ENCODE peak calls at places on chromosomes 6 and 20, in six cellular contexts. B is AG09319, D is WTC11, Z is lower leg skin, I is prostate gland, M is endothelial cell. N is an unnamed sample.

GRCh38 chr20:51562027-51562333 is 19.5 kb upstream of the NFATC2 start:
- DNase-seq in B (no peak), I (no peak), M (no peak), Z (no peak), D (no peak), N (no peak)

GRCh38 chr6:22164236-22164635 is 132.6 kb downstream of the PRL start:
- DNase-seq in B (no peak), Z (no peak), D (no peak), I (no peak), M (no peak), N (no peak)

GRCh38 chr6:111748247-111748647 is 125.0 kb downstream of the FYN start:
- DNase-seq in I (no peak), M (no peak), Z (no peak), B (no peak), D (no peak), N (peak; percentile 78)

GRCh38 chr6:139965393-139965792 is 590.9 kb upstream of the CITED2 start:
- DNase-seq in D (no peak), I (no peak), Z (no peak), M (no peak), B (no peak), N (no peak)

GRCh38 chr6:72580281-72580940 is 41.5 kb upstream of the KCNQ5 start:
- DNase-seq in I (no peak), Z (no peak), M (peak; percentile 10), B (peak; percentile 72), D (peak; percentile 23), N (peak; percentile 44)

GRCh38 chr20:24896984-24897383 is 52.1 kb upstream of the CST7 start:
- DNase-seq in B (no peak), D (no peak), I (no peak), M (no peak), Z (no peak), N (no peak)

GRCh38 chr6:25181923-25182322 is 97.3 kb upstream of the CARMIL1 start:
- DNase-seq in I (no peak), D (no peak), B (no peak), Z (no peak), M (no peak), N (no peak)

GRCh38 chr20:49809803-49810359 is 2.7 kb upstream of the SLC9A8 start:
- DNase-seq in I (no peak), Z (no peak), B (no peak), M (no peak), D (no peak), N (no peak)

GRCh38 chr6:157323924-157324276 is 581 bp upstream of the TMEM242 start:
- DNase-seq in B (peak; percentile 34), D (peak; percentile 76), I (peak; percentile 60), M (peak; percentile 73), Z (peak; percentile 65), N (peak; percentile 73)

GRCh38 chr20:19466204-19466928 is 253.9 kb downstream of the SLC24A3 start:
- DNase-seq in D (no peak), I (no peak), B (no peak), M (no peak), Z (no peak), N (no peak)

GRCh38 chr6:50062051-50062450 is 12.3 kb upstream of the DEFB112 start:
- DNase-seq in M (peak; percentile 23), B (no peak), D (no peak), Z (no peak), I (no peak), N (peak; percentile 15)

DNA sequence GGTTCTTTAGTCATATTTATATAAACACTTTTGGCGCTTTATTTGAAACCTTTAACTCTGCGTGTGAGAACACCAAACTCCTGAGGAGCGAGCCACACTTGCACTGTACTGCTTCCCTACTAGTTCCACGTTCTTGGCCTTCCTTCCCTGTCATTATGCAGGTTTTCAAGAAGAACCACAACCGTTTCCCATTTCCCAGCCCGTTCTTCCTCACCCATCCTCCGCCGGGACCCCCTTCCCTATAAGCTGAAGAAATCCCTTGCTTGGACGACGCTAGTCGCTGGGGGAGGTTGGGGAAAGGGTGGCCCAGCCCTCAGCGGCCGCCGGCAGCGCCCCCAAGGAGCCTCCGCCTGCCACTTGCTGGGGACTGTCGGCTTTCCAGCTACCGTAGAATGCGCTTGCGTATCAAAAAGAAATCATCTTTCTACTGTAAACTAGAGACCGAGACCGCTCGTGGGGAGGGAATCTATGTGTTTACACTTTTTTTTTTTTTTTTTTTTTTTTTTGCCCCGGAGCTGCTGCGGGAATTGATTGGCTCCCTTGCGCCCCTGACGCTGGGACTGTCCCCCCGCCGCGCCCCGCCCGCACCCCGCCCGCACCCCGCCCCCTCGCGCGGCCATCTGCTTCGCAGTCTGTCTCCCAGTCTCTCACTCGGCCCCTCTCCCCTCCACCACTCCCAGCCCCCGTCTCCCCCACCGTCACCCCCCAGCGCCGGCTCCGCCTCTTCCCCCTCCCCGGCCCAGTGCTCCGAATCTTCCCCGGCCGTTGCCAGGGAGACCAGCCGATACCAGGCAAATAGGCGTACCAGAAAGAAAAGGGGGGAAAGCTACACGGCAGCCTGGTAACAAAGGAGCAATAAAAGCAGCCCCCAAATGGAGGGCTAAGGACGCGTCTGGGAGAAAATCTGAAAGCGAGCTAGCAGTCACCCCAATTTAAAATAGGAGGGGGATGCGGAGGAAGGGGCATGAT is 2.3 kb upstream of the MARCKS start:
- DNase-seq in M (peak; percentile 90), B (peak; percentile 82), Z (peak; percentile 64), I (peak; percentile 71), D (peak; percentile 87), N (peak; percentile 91)
- TF ChIP-seq CTCF in M (no peak), B (peak; percentile 8), Z (no peak), I (peak; percentile 19), D (no peak), N (peak; percentile 4)

GRCh38 chr6:73941892-73942291 is 245.9 kb downstream of the CD109 start:
- DNase-seq in B (no peak), D (no peak), Z (no peak), I (no peak), M (no peak), N (no peak)

GRCh38 chr6:73943401-73943800 is 247.4 kb downstream of the CD109 start:
- DNase-seq in I (no peak), Z (no peak), D (no peak), B (no peak), M (no peak), N (no peak)

GRCh38 chr6:73937805-73938204 is 241.8 kb downstream of the CD109 start:
- DNase-seq in B (no peak), M (no peak), Z (no peak), D (no peak), I (no peak), N (no peak)

GRCh38 chr6:73943930-73944652 is 248.1 kb downstream of the CD109 start:
- DNase-seq in I (no peak), Z (no peak), M (no peak), B (no peak), D (no peak), N (no peak)

GRCh38 chr6:73942581-73942980 is 246.6 kb downstream of the CD109 start:
- DNase-seq in B (no peak), I (no peak), M (no peak), Z (no peak), D (peak; percentile 34), N (peak; percentile 3)
- TF ChIP-seq CTCF in B (no peak), I (no peak), M (no peak), Z (no peak), D (no peak), N (no peak)

GRCh38 chr20:33394718-33395117 is 6.6 kb downstream of the CDK5RAP1 start:
- DNase-seq in M (no peak), I (no peak), B (no peak), D (no peak), Z (no peak), N (no peak)
- TF ChIP-seq CTCF in M (no peak), I (no peak), B (no peak), D (no peak), Z (no peak), N (no peak)

GRCh38 chr6:42978487-42978792 is 541 bp downstream of the PEX6 start:
- DNase-seq in I (no peak), D (peak; percentile 40), B (no peak), Z (no peak), M (no peak), N (peak; percentile 21)

GRCh38 chr6:42981866-42982265 is 2.5 kb upstream of the PPP2R5D start:
- DNase-seq in Z (no peak), M (no peak), I (no peak), D (no peak), B (no peak), N (no peak)

GRCh38 chr6:42984001-42984923 is at the start of gene PPP2R5D:
- DNase-seq in M (peak; percentile 93), B (peak; percentile 96), I (peak; percentile 98), D (peak; percentile 98), Z (peak; percentile 99), N (peak; percentile 99)

GRCh38 chr6:42978793-42979522 is at the start of gene PEX6:
- DNase-seq in B (peak; percentile 40), Z (peak; percentile 59), I (peak; percentile 74), D (peak; percentile 86), M (peak; percentile 85), N (peak; percentile 96)

GRCh38 chr6:42979523-42980177 is 669 bp upstream of the PEX6 start:
- DNase-seq in Z (no peak), D (no peak), I (peak; percentile 27), M (no peak), B (no peak), N (no peak)
- TF ChIP-seq CTCF in Z (no peak), D (no peak), I (no peak), M (no peak), B (no peak), N (no peak)

GRCh38 chr6:131061041-131061770 is 1.8 kb downstream of the EPB41L2 start:
- DNase-seq in B (no peak), Z (no peak), I (no peak), M (peak; percentile 8), D (no peak), N (peak; percentile 40)

GRCh38 chr6:131061771-131062160 is 1.3 kb downstream of the EPB41L2 start:
- DNase-seq in M (no peak), Z (no peak), B (no peak), I (no peak), D (no peak), N (peak; percentile 27)

GRCh38 chr6:131060311-131060710 is 2.7 kb downstream of the EPB41L2 start:
- DNase-seq in Z (no peak), M (no peak), I (no peak), B (no peak), D (no peak), N (peak; percentile 35)

GRCh38 chr6:131058236-131058635 is 4.8 kb downstream of the EPB41L2 start:
- DNase-seq in M (no peak), B (no peak), D (no peak), Z (no peak), I (no peak), N (no peak)

DNA sequence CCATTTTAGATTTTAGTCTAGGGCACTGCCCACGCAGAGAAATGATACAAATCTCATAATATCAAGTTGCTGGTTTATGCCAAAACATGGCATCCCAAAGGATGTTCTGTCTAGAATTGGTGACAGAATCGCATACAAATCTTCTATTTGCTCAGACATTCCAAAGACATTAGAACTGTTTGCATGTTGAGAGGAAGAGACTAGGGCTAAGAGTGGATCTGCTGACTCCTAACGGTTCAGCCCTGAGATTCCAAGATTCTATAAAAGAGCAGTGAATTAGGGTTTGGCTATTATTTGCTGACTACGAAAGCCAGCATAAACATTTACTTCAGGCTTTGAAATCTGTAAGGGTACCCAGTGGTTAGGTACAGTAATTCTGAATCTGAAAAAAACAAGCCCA is 3.6 kb downstream of the EPB41L2 start:
- DNase-seq in D (no peak), Z (no peak), M (no peak), B (no peak), I (no peak), N (no peak)
- TF ChIP-seq CTCF in D (no peak), Z (no peak), M (no peak), B (peak; percentile 9), I (no peak), N (no peak)

N was measured in GM12865.